ENCODE peak calls at places on chromosome 16, in eight cellular contexts. One of them, this sample, is unnamed.
A peak's percentile ranks its signal among the peaks of the same experiment; 100 is the strongest.

GRCh38 chr16:66275795-66276428 is 90.6 kb upstream of the CDH5 start:
- DNase-seq in prostate gland: no peak
- DNase-seq in A549: peak; percentile 65
- DNase-seq in heart left ventricle: no peak
- DNase-seq in transverse colon: peak; percentile 49
- DNase-seq in spleen: no peak
- DNase-seq in ovary: no peak
- DNase-seq in esophagus squamous epithelium: no peak
- DNase-seq in this sample: no peak

GRCh38 chr16:84529607-84530006 is 25.1 kb upstream of the MEAK7 start:
- DNase-seq in prostate gland: no peak
- DNase-seq in A549: no peak
- DNase-seq in heart left ventricle: no peak
- DNase-seq in transverse colon: no peak
- DNase-seq in spleen: no peak
- DNase-seq in ovary: no peak
- DNase-seq in esophagus squamous epithelium: no peak
- DNase-seq in this sample: no peak

GRCh38 chr16:81189100-81189664 is 49.3 kb upstream of the BCO1 start:
- DNase-seq in prostate gland: no peak
- DNase-seq in A549: no peak
- DNase-seq in heart left ventricle: peak; percentile 86
- DNase-seq in transverse colon: peak; percentile 50
- DNase-seq in spleen: no peak
- DNase-seq in ovary: peak; percentile 82
- DNase-seq in esophagus squamous epithelium: no peak
- DNase-seq in this sample: peak; percentile 80

GRCh38 chr16:77276686-77277085 is 77.5 kb downstream of the SYCE1L start:
- DNase-seq in prostate gland: no peak
- DNase-seq in A549: no peak
- DNase-seq in heart left ventricle: no peak
- DNase-seq in transverse colon: no peak
- DNase-seq in spleen: no peak
- DNase-seq in ovary: no peak
- DNase-seq in esophagus squamous epithelium: no peak
- DNase-seq in this sample: no peak

GRCh38 chr16:27223226-27223610 is 19.9 kb downstream of the KDM8 start:
- DNase-seq in prostate gland: no peak
- DNase-seq in A549: no peak
- DNase-seq in heart left ventricle: peak; percentile 57
- DNase-seq in transverse colon: peak; percentile 10
- DNase-seq in spleen: no peak
- DNase-seq in ovary: peak; percentile 17
- DNase-seq in esophagus squamous epithelium: no peak
- DNase-seq in this sample: no peak

GRCh38 chr16:4855804-4856203 is 8.5 kb downstream of the UBN1 start:
- DNase-seq in prostate gland: no peak
- DNase-seq in A549: no peak
- DNase-seq in heart left ventricle: no peak
- DNase-seq in transverse colon: no peak
- DNase-seq in spleen: no peak
- DNase-seq in ovary: no peak
- DNase-seq in esophagus squamous epithelium: no peak
- DNase-seq in this sample: no peak

GRCh38 chr16:1723450-1724147 is 17.6 kb downstream of the MAPK8IP3 start:
- DNase-seq in prostate gland: peak; percentile 35
- DNase-seq in A549: peak; percentile 40
- DNase-seq in heart left ventricle: no peak
- DNase-seq in transverse colon: peak; percentile 54
- DNase-seq in spleen: no peak
- DNase-seq in ovary: no peak
- DNase-seq in esophagus squamous epithelium: no peak
- DNase-seq in this sample: no peak

GRCh38 chr16:59478806-59479205 is 744.7 kb upstream of the GOT2 start:
- DNase-seq in prostate gland: no peak
- DNase-seq in A549: no peak
- DNase-seq in heart left ventricle: no peak
- DNase-seq in transverse colon: no peak
- DNase-seq in spleen: no peak
- DNase-seq in ovary: no peak
- DNase-seq in esophagus squamous epithelium: no peak
- DNase-seq in this sample: no peak

GRCh38 chr16:49491111-49491670 is 117.6 kb downstream of the C16orf78 start:
- DNase-seq in prostate gland: no peak
- DNase-seq in A549: no peak
- DNase-seq in heart left ventricle: no peak
- DNase-seq in transverse colon: no peak
- DNase-seq in spleen: peak; percentile 53
- DNase-seq in ovary: peak; percentile 19
- DNase-seq in esophagus squamous epithelium: no peak
- DNase-seq in this sample: no peak

GRCh38 chr16:106623-107324 is 28.7 kb downstream of the MPG start:
- DNase-seq in prostate gland: peak; percentile 61
- DNase-seq in A549: peak; percentile 71
- DNase-seq in heart left ventricle: no peak
- DNase-seq in transverse colon: peak; percentile 46
- DNase-seq in spleen: no peak
- DNase-seq in ovary: peak; percentile 56
- DNase-seq in esophagus squamous epithelium: no peak
- DNase-seq in this sample: peak; percentile 65

GRCh38 chr16:83969771-83970429 is 1.9 kb downstream of the NECAB2 start:
- DNase-seq in prostate gland: no peak
- DNase-seq in A549: no peak
- DNase-seq in heart left ventricle: peak; percentile 62
- DNase-seq in transverse colon: no peak
- DNase-seq in spleen: no peak
- DNase-seq in ovary: no peak
- DNase-seq in esophagus squamous epithelium: no peak
- DNase-seq in this sample: no peak

GRCh38 chr16:9049241-9049640 is 42.2 kb upstream of the HAPSTR1 start:
- DNase-seq in prostate gland: no peak
- DNase-seq in A549: no peak
- DNase-seq in heart left ventricle: no peak
- DNase-seq in transverse colon: no peak
- DNase-seq in spleen: no peak
- DNase-seq in ovary: no peak
- DNase-seq in esophagus squamous epithelium: no peak
- DNase-seq in this sample: no peak

GRCh38 chr16:4327782-4328579 is 12.1 kb downstream of the GLIS2 start:
- DNase-seq in prostate gland: peak; percentile 62
- DNase-seq in A549: no peak
- DNase-seq in heart left ventricle: peak; percentile 88
- DNase-seq in transverse colon: peak; percentile 74
- DNase-seq in spleen: peak; percentile 90
- DNase-seq in ovary: peak; percentile 88
- DNase-seq in esophagus squamous epithelium: no peak
- DNase-seq in this sample: peak; percentile 83

GRCh38 chr16:12347365-12347764 is 370.8 kb downstream of the SNX29 start:
- DNase-seq in prostate gland: no peak
- DNase-seq in A549: no peak
- DNase-seq in heart left ventricle: no peak
- DNase-seq in transverse colon: no peak
- DNase-seq in spleen: no peak
- DNase-seq in ovary: no peak
- DNase-seq in esophagus squamous epithelium: no peak
- DNase-seq in this sample: no peak

GRCh38 chr16:72264776-72265175 is 92.8 kb upstream of the PMFBP1 start:
- DNase-seq in prostate gland: no peak
- DNase-seq in A549: no peak
- DNase-seq in heart left ventricle: no peak
- DNase-seq in transverse colon: no peak
- DNase-seq in spleen: no peak
- DNase-seq in ovary: no peak
- DNase-seq in esophagus squamous epithelium: no peak
- DNase-seq in this sample: no peak

GRCh38 chr16:533391-534088 is 6.0 kb downstream of the CAPN15 start:
- DNase-seq in prostate gland: no peak
- DNase-seq in A549: no peak
- DNase-seq in heart left ventricle: no peak
- DNase-seq in transverse colon: peak; percentile 85
- DNase-seq in spleen: no peak
- DNase-seq in ovary: no peak
- DNase-seq in esophagus squamous epithelium: no peak
- DNase-seq in this sample: no peak

GRCh38 chr16:66485361-66485760 is 58.3 kb downstream of the BEAN1 start:
- DNase-seq in prostate gland: no peak
- DNase-seq in A549: no peak
- DNase-seq in heart left ventricle: no peak
- DNase-seq in transverse colon: no peak
- DNase-seq in spleen: no peak
- DNase-seq in ovary: no peak
- DNase-seq in esophagus squamous epithelium: no peak
- DNase-seq in this sample: peak; percentile 7

GRCh38 chr16:65834680-65835079 is 531.8 kb upstream of the CDH5 start:
- DNase-seq in prostate gland: no peak
- DNase-seq in A549: no peak
- DNase-seq in heart left ventricle: no peak
- DNase-seq in transverse colon: no peak
- DNase-seq in spleen: no peak
- DNase-seq in ovary: no peak
- DNase-seq in esophagus squamous epithelium: no peak
- DNase-seq in this sample: no peak

GRCh38 chr16:49858200-49859129 is 2.6 kb upstream of the ZNF423 start:
- DNase-seq in prostate gland: no peak
- DNase-seq in A549: peak; percentile 17
- DNase-seq in heart left ventricle: peak; percentile 82
- DNase-seq in transverse colon: peak; percentile 58
- DNase-seq in spleen: no peak
- DNase-seq in ovary: peak; percentile 80
- DNase-seq in esophagus squamous epithelium: no peak
- DNase-seq in this sample: peak; percentile 72

GRCh38 chr16:6032438-6032837 is 934.8 kb upstream of the EEF2KMT start:
- DNase-seq in prostate gland: no peak
- DNase-seq in A549: no peak
- DNase-seq in heart left ventricle: no peak
- DNase-seq in transverse colon: no peak
- DNase-seq in spleen: no peak
- DNase-seq in ovary: no peak
- DNase-seq in esophagus squamous epithelium: no peak
- DNase-seq in this sample: no peak

GRCh38 chr16:14640538-14640937 is 7.8 kb downstream of the BFAR start:
- DNase-seq in prostate gland: no peak
- DNase-seq in A549: no peak
- DNase-seq in heart left ventricle: no peak
- DNase-seq in transverse colon: peak; percentile 76
- DNase-seq in spleen: no peak
- DNase-seq in ovary: no peak
- DNase-seq in esophagus squamous epithelium: no peak
- DNase-seq in this sample: no peak

DNA sequence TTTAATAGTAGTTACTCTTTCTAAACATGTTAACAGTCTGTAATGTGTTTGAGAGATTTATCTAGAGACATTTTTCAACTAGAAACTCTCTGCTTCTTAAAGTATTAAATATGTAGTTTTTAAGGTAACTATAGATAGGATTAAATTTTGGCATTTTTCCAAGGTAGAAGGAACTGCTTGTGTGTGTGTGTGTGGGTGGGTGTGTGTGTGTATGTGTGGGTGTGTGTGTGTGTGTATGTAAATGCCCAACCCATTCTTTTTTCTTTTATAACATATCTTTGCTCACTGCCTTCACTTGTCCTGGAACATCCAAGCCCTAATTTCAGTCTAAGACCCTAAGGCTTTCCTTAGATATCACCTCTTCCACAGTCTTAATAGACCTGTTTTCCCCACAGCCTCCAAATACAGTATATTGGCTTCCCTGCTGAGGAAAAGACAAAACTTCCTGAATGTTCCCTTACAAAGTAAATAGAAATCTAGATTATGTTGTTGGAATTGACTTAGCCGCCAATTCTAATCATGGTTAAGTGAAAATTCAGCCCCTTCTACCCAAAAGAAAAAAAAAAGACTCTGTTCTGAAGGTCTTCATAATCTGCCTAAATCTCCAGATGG is 33.5 kb downstream of the NUP93 start:
- DNase-seq in prostate gland: no peak
- DNase-seq in A549: no peak
- DNase-seq in heart left ventricle: no peak
- DNase-seq in transverse colon: no peak
- DNase-seq in spleen: no peak
- DNase-seq in ovary: no peak
- DNase-seq in esophagus squamous epithelium: no peak
- DNase-seq in this sample: no peak
- TF ChIP-seq POLR2A in prostate gland: no peak
- TF ChIP-seq POLR2A in A549: no peak
- TF ChIP-seq POLR2A in heart left ventricle: no peak
- TF ChIP-seq POLR2A in transverse colon: no peak
- TF ChIP-seq POLR2A in spleen: no peak
- TF ChIP-seq POLR2A in ovary: no peak
- TF ChIP-seq POLR2A in esophagus squamous epithelium: no peak
- TF ChIP-seq POLR2A in this sample: no peak

DNA sequence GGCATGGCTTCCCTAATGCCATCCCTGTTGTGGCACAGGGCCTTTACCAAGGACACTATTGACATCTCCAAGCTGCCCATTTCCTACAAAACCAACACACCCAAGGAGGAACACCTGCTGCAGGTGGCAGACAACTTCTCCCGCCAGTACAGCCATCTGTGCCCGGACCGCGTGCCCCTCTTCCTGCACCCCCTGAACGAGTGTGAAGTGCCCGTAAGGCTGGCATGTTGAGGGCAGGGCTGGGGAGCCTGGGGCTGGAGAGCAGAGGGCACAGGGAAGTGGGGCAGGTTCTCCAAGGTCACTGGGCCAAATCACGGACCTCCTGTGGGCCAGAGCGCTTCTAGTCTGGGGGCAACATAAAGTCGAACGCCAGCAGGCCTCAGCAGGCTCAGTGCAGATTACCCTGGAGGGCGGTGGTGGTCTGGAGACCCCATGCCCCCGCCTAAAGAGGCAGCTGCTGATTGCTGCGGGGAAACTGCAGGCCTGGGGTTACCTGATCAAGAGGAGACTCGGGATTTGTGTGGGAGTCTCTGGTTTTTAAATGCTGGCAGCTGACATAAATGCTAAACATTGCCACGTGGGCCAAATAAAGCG is 4.3 kb downstream of the DRC7 start:
- DNase-seq in prostate gland: no peak
- DNase-seq in A549: no peak
- DNase-seq in heart left ventricle: no peak
- DNase-seq in transverse colon: no peak
- DNase-seq in spleen: no peak
- DNase-seq in ovary: no peak
- DNase-seq in esophagus squamous epithelium: no peak
- DNase-seq in this sample: no peak
- H3K4me3 ChIP-seq in prostate gland: no peak overlapping the region
- H3K4me3 ChIP-seq in A549: no peak overlapping the region
- H3K4me3 ChIP-seq in heart left ventricle: no peak overlapping the region
- H3K4me3 ChIP-seq in transverse colon: no peak overlapping the region
- H3K4me3 ChIP-seq in spleen: no peak overlapping the region
- H3K4me3 ChIP-seq in ovary: no peak overlapping the region
- H3K4me3 ChIP-seq in esophagus squamous epithelium: no peak overlapping the region
- H3K4me3 ChIP-seq in this sample: no peak overlapping the region

GRCh38 chr16:69310479-69311114 is 553 bp upstream of the VPS4A start:
- DNase-seq in prostate gland: no peak
- DNase-seq in A549: no peak
- DNase-seq in heart left ventricle: no peak
- DNase-seq in transverse colon: no peak
- DNase-seq in spleen: no peak
- DNase-seq in ovary: no peak
- DNase-seq in esophagus squamous epithelium: no peak
- DNase-seq in this sample: no peak
- TF ChIP-seq POLR2A in prostate gland: no peak
- TF ChIP-seq POLR2A in A549: no peak
- TF ChIP-seq POLR2A in heart left ventricle: no peak
- TF ChIP-seq POLR2A in transverse colon: peak; percentile 32
- TF ChIP-seq POLR2A in spleen: no peak
- TF ChIP-seq POLR2A in ovary: no peak
- TF ChIP-seq POLR2A in esophagus squamous epithelium: no peak
- TF ChIP-seq POLR2A in this sample: no peak

GRCh38 chr16:23785842-23786241 is 31.0 kb downstream of the CHP2 start:
- DNase-seq in prostate gland: no peak
- DNase-seq in A549: no peak
- DNase-seq in heart left ventricle: no peak
- DNase-seq in transverse colon: no peak
- DNase-seq in spleen: no peak
- DNase-seq in ovary: no peak
- DNase-seq in esophagus squamous epithelium: no peak
- DNase-seq in this sample: no peak
- H3K4me3 ChIP-seq in prostate gland: no peak overlapping the region
- H3K4me3 ChIP-seq in A549: no peak overlapping the region
- H3K4me3 ChIP-seq in heart left ventricle: no peak overlapping the region
- H3K4me3 ChIP-seq in transverse colon: no peak overlapping the region
- H3K4me3 ChIP-seq in spleen: no peak overlapping the region
- H3K4me3 ChIP-seq in ovary: no peak overlapping the region
- H3K4me3 ChIP-seq in esophagus squamous epithelium: no peak overlapping the region
- H3K4me3 ChIP-seq in this sample: no peak overlapping the region

This sample was measured in uterus.